ENCODE peak calls at places on chromosomes 12 and 14, in five cellular contexts. M is memory B cell, I is adrenal gland, V is foreskin fibroblast, N is mucosa of descending colon. J is an unnamed sample.

GRCh38 chr12:30286345-30286926 is 409.2 kb downstream of the IPO8 start:
- DNase-seq in V (peak; percentile 55), N (no peak), I (no peak), M (no peak), J (no peak)

GRCh38 chr12:80701388-80701787 is 6.0 kb upstream of the MYF6 start:
- DNase-seq in M (no peak), V (peak; percentile 11), I (no peak), N (no peak), J (no peak)

GRCh38 chr14:50028458-50028857 is 87.9 kb downstream of the VCPKMT start:
- DNase-seq in N (no peak), M (no peak), V (no peak), I (no peak), J (no peak)

GRCh38 chr12:8563383-8563782 is 22.7 kb upstream of the CLEC4E start:
- DNase-seq in N (no peak), V (no peak), I (no peak), M (no peak), J (no peak)

GRCh38 chr14:81435578-81436295 is 35.6 kb upstream of the STON2 start:
- DNase-seq in M (peak; percentile 10), N (peak; percentile 61), I (peak; percentile 59), V (peak; percentile 57), J (peak; percentile 73)

GRCh38 chr12:57204454-57204853 is 12.1 kb upstream of the NXPH4 start:
- DNase-seq in M (no peak), I (no peak), V (no peak), N (no peak), J (no peak)

GRCh38 chr12:58668831-58669230 is 251.5 kb downstream of the LRIG3 start:
- DNase-seq in M (no peak), I (no peak), V (peak; percentile 77), N (no peak), J (no peak)

GRCh38 chr12:124397399-124397679 is 102.4 kb downstream of the RFLNA start:
- DNase-seq in I (peak; percentile 83), V (no peak), M (no peak), N (no peak), J (no peak)

GRCh38 chr12:127431177-127431576 is 835.8 kb upstream of the TMEM132C start:
- DNase-seq in I (no peak), M (no peak), V (no peak), N (no peak), J (no peak)

GRCh38 chr14:78316058-78316457 is 145.9 kb downstream of the NRXN3 start:
- DNase-seq in M (no peak), N (no peak), I (no peak), V (no peak), J (no peak)

GRCh38 chr14:50529288-50530179 is 2.8 kb downstream of the MAP4K5 start:
- DNase-seq in M (no peak), N (no peak), I (no peak), V (peak; percentile 15), J (no peak)

GRCh38 chr12:60441577-60441976 is 845.7 kb downstream of the SLC16A7 start:
- DNase-seq in M (no peak), I (no peak), V (no peak), N (no peak), J (no peak)

J was measured in right lobe of liver.